ENCODE peak calls at places on chromosome 6, in five cellular contexts. R, S, O, T and F are unnamed samples.

GRCh38 chr6:56513631-56514030 is 129.1 kb downstream of the DST start:
- DNase-seq in O (no peak), R (peak), T (no peak), S (no peak), F (no peak)

GRCh38 chr6:153117986-153118886 is 12.8 kb downstream of the RGS17 start:
- DNase-seq in T (no peak), S (peak), O (no peak), R (peak), F (no peak)

GRCh38 chr6:48765352-48765961 is 654.5 kb upstream of the PTCHD4 start:
- DNase-seq in S (peak), R (peak), T (no peak), O (peak), F (peak)

GRCh38 chr6:16345449-16346330 is 107.3 kb downstream of the GMPR start:
- DNase-seq in R (peak), S (peak), O (no peak), T (no peak), F (no peak)

GRCh38 chr6:131042664-131043063 is 20.4 kb downstream of the EPB41L2 start:
- DNase-seq in R (no peak), T (no peak), O (no peak), S (no peak), F (no peak)

GRCh38 chr6:129186988-129187387 is 304.1 kb downstream of the LAMA2 start:
- DNase-seq in T (no peak), R (peak), O (no peak), S (peak), F (no peak)

GRCh38 chr6:132153221-132153896 is 202.2 kb upstream of the CCN2 start:
- DNase-seq in S (peak), T (no peak), O (no peak), R (peak), F (no peak)

GRCh38 chr6:23656257-23656731 is 469.7 kb upstream of the NRSN1 start:
- DNase-seq in O (peak), T (no peak), R (no peak), S (no peak), F (no peak)

GRCh38 chr6:37145443-37145842 is 24.5 kb upstream of the PIM1 start:
- DNase-seq in O (no peak), R (no peak), T (no peak), S (peak), F (no peak)
- H3K14ac ChIP-seq in O (no peak), R (peak), T (no peak), S (no peak), F (no peak)

GRCh38 chr6:89817481-89817880 is 2.1 kb downstream of the MDN1 start:
- DNase-seq in R (no peak), S (no peak), T (no peak), O (no peak), F (peak)

GRCh38 chr6:89818977-89819335 is 638 bp downstream of the MDN1 start:
- DNase-seq in T (no peak), O (peak), R (peak), S (peak), F (no peak)

DNA sequence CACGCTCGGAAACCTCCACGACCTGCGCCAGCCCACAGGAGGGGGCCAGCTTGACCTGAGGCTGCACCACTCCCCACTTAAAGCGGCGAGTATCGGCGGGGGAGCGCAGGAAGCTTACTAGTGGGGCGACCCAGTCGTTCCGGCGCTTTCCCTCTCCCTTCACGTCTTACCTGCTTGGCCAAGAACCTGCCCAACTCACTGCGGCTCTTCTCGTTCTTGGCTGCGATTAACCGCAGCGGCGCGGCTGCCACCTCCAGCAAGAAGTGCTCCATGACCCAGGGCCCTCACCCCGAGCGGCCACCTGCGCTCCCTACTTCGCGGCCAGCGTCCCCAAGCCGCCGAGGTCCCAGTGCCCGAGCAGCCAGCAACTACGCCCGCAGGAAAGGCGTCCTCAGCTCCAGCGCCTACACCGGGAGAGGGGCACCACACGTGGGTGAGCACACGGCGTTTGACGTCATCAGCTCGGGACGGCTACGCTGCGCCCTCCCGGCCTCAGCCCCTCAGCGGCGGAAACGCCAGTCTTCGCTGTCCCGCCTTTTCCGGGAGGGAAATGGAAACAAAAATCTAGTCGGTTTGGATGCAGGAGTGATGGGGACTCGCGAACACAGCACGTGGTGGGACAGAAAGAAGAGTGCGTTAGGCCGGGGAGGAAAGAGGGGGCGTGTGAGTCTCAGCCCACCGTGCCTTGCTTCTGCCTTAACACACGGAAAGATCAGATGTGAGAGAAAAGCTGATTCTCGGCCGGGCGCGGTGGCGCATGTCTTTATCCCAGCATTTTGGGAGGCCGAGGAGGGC is at the start of gene MDN1:
- DNase-seq in T (peak), R (peak), S (peak), O (peak), F (peak)
- H3K27ac ChIP-seq in T (peak), R (peak), S (peak), O (peak), F (peak)

DNA sequence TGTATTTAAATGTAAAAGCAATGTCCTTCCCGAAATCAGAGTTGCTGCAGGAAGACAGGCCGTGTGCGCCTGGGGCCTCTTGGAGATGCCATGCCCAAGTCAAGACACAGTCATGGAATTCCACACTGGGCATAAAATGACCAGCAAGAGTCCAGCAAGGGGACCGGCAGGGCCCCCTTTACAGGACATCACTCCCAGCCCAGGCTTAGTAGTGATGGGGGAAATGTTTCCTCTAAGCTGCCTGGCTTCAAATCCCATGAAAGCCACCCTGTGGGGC is 1.9 kb upstream of the PPP1R3G start:
- DNase-seq in O (no peak), S (no peak), R (no peak), T (no peak), F (no peak)
- H3K14ac ChIP-seq in O (no peak), S (no peak), R (no peak), T (no peak), F (no peak)

GRCh38 chr6:111771629-111772028 is 101.6 kb downstream of the FYN start:
- DNase-seq in T (no peak), S (no peak), R (no peak), O (no peak), F (no peak)
- H3K27ac ChIP-seq in T (no peak), S (no peak), R (no peak), O (no peak), F (no peak)

GRCh38 chr6:99424761-99425646 is at the start of gene PNISR:
- DNase-seq in R (peak), S (peak), T (peak), O (peak), F (peak)
- H3K14ac ChIP-seq in R (peak), S (no peak), T (peak), O (no peak), F (peak)

DNA sequence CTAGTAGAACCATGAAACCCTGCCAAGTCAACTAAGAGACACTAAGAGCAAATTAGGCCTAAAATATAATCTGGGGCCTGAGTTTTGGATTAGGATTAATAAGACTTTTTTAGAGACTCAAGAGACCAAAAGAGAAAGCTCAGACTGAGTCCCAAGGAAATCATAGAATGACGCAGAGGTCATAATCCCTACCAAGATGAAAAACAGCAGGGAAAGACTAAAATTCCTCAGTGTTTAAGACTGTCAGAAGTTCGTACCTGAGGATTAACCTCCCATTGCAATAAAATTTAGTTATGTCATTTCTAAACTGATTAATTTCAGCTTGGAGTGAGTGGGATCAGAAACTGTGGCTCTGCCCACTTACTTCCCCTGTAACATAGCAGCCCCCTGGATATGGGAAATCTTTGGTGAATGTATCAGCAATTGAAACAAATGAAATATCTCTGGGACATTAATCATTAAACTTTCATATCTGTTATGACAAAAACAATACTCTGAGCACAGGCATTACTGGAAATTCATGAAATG is 200.3 kb downstream of the EDN1 start:
- DNase-seq in T (no peak), R (no peak), S (no peak), O (no peak), F (no peak)
- H3K27ac ChIP-seq in T (no peak), R (no peak), S (no peak), O (no peak), F (no peak)

GRCh38 chr6:31972709-31973350 is 892 bp upstream of the DXO start:
- DNase-seq in O (no peak), R (peak), T (no peak), S (peak), F (no peak)
- H3K14ac ChIP-seq in O (no peak), R (peak), T (no peak), S (no peak), F (no peak)